ENCODE peak calls at places on chromosomes 5 and 9, in four cellular contexts. O is PC-9, A is ovary, N is Peyer's patch. V is an unnamed sample. For H3K36me3, the result is how much of the 10 kb centered on the place peaks cover.

GRCh38 chr9:84230355-84231136 is 110.0 kb downstream of the SLC28A3 start:
- DNase-seq in O (no peak), A (no peak), N (no peak), V (no peak)

GRCh38 chr5:145752947-145753346 is 82.2 kb downstream of the PRELID2 start:
- DNase-seq in O (no peak), A (no peak), N (no peak), V (no peak)

GRCh38 chr5:1060535-1060981 is 51.3 kb downstream of the SLC12A7 start:
- DNase-seq in O (no peak), A (no peak), N (no peak), V (no peak)

GRCh38 chr9:20312732-20313131 is 309.6 kb downstream of the MLLT3 start:
- DNase-seq in O (no peak), A (no peak), N (no peak), V (no peak)

GRCh38 chr5:79305706-79306105 is 69.8 kb downstream of the JMY start:
- DNase-seq in O (no peak), A (no peak), N (no peak), V (no peak)

GRCh38 chr5:147522435-147522834 is 12.6 kb upstream of the DPYSL3 start:
- DNase-seq in O (no peak), A (no peak), N (no peak), V (no peak)

GRCh38 chr9:7756088-7756487 is 43.5 kb downstream of the DMAC1 start:
- DNase-seq in O (no peak), A (no peak), N (no peak), V (peak)

GRCh38 chr9:87883990-87884389 is 1.3 kb downstream of the SPATA31E1 start:
- DNase-seq in O (no peak), A (no peak), N (peak), V (no peak)

GRCh38 chr5:6728011-6728794 is 15.0 kb downstream of the TENT4A start:
- DNase-seq in O (no peak), A (peak), N (peak), V (no peak)

GRCh38 chr5:130555429-130555828 is 609.6 kb downstream of the HINT1 start:
- DNase-seq in O (no peak), A (no peak), N (no peak), V (no peak)

GRCh38 chr5:118857700-118858099 is 130.6 kb downstream of the DTWD2 start:
- DNase-seq in O (no peak), A (no peak), N (no peak), V (no peak)

GRCh38 chr5:142929602-142930001 is 159.4 kb downstream of the ARHGAP26 start:
- DNase-seq in O (no peak), A (no peak), N (no peak), V (no peak)

GRCh38 chr5:99019254-99019653 is 90.4 kb upstream of the CHD1 start:
- DNase-seq in O (no peak), A (no peak), N (no peak), V (no peak)

GRCh38 chr5:163503106-163504090 is 2.0 kb upstream of the MAT2B start:
- DNase-seq in O (peak), A (peak), N (peak), V (peak)

GRCh38 chr5:145944328-145944727 is 8.0 kb downstream of the SH3RF2 start:
- DNase-seq in O (no peak), A (no peak), N (no peak), V (no peak)

GRCh38 chr5:173677125-173677672 is 60.7 kb upstream of the BOD1 start:
- DNase-seq in O (no peak), A (no peak), N (no peak), V (no peak)

GRCh38 chr5:107554776-107555424 is 115.8 kb downstream of the EFNA5 start:
- DNase-seq in O (no peak), A (no peak), N (no peak), V (no peak)

GRCh38 chr5:93736284-93736683 is 5.1 kb downstream of the POU5F2 start:
- DNase-seq in O (no peak), A (no peak), N (no peak), V (no peak)

GRCh38 chr9:98694943-98695342 is 13.8 kb downstream of the GABBR2 start:
- DNase-seq in O (no peak), A (no peak), N (no peak), V (no peak)

GRCh38 chr5:125961150-125961549 is 462.1 kb upstream of the GRAMD2B start:
- DNase-seq in O (no peak), A (no peak), N (no peak), V (no peak)

GRCh38 chr9:121354770-121355169 is 15.3 kb downstream of the STOM start:
- DNase-seq in O (no peak), A (no peak), N (no peak), V (no peak)
- H3K36me3 ChIP-seq in O (under half), A (under half), N (under half), V (under half)

GRCh38 chr5:61737991-61738390 is 405.9 kb downstream of the ZSWIM6 start:
- DNase-seq in O (no peak), A (no peak), N (no peak), V (no peak)

GRCh38 chr5:61734966-61735365 is 402.9 kb downstream of the ZSWIM6 start:
- DNase-seq in O (no peak), A (no peak), N (no peak), V (no peak)

GRCh38 chr5:61734001-61734400 is 401.9 kb downstream of the ZSWIM6 start:
- DNase-seq in O (no peak), A (no peak), N (no peak), V (no peak)

GRCh38 chr5:61735531-61735930 is 403.5 kb downstream of the ZSWIM6 start:
- DNase-seq in O (no peak), A (no peak), N (no peak), V (no peak)

GRCh38 chr5:61735999-61736398 is 403.9 kb downstream of the ZSWIM6 start:
- DNase-seq in O (no peak), A (no peak), N (no peak), V (peak)
- H3K4me3 ChIP-seq in O (no peak), A (no peak), N (no peak), V (no peak)

GRCh38 chr9:121766081-121766683 is 114.7 kb downstream of the DAB2IP start:
- DNase-seq in O (no peak), A (no peak), N (no peak), V (no peak)
- H3K36me3 ChIP-seq in O (under half), A (under half), N (half or more), V (under half)

GRCh38 chr5:123283537-123283936 is 139.7 kb downstream of the CEP120 start:
- DNase-seq in O (no peak), A (no peak), N (no peak), V (no peak)

GRCh38 chr5:123285122-123286011 is 137.8 kb downstream of the CEP120 start:
- DNase-seq in O (no peak), A (peak), N (peak), V (no peak)

GRCh38 chr5:123287881-123288280 is 135.3 kb downstream of the CEP120 start:
- DNase-seq in O (no peak), A (no peak), N (no peak), V (no peak)

GRCh38 chr5:123278284-123278683 is 144.9 kb downstream of the CEP120 start:
- DNase-seq in O (no peak), A (no peak), N (no peak), V (no peak)

DNA sequence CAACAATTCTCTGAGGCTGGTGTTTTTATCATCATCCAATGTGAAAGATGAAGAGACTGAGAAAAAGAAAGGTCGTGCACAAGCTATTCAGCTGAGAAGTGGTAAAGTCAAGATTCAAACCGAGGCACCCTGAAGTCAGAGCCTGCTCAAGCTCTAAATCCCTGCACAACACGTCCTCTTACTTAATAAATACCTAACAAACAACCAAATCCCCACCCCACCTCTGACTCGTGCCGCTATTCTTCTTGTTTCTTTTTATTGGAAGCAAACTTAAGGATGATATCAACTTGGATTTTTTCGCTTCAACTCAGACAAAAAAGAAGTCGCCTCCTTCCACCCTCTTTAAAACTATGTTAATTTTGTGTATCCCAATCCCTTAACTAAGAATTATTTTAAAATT is 140.2 kb downstream of the CEP120 start:
- DNase-seq in O (no peak), A (no peak), N (no peak), V (no peak)
- H3K4me3 ChIP-seq in O (no peak), A (no peak), N (no peak), V (no peak)

GRCh38 chr9:92224177-92224576 is 69.3 kb downstream of the IARS1 start:
- DNase-seq in O (no peak), A (no peak), N (no peak), V (no peak)

GRCh38 chr9:92228628-92229027 is 64.9 kb downstream of the IARS1 start:
- DNase-seq in O (no peak), A (no peak), N (no peak), V (no peak)

DNA sequence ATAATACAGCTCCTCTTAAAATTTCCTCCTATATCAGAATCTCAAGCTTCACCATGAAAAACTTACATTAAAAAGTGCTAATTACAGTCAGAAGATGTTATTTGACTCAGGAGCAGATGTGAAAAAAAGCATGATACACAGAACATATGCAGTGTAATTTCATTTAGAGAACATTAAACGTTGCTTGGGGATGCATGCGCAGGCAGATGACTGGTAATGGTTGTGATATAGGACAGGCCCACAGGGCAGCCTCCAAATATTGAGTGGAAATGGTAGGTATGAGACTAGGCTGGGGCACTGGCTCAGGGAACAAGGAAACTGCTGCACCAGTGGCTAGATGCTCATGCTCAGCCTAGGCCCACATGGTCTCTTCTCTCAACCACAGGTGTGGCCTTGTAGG is 69.7 kb downstream of the IARS1 start:
- DNase-seq in O (no peak), A (no peak), N (no peak), V (no peak)
- H3K36me3 ChIP-seq in O (under half), A (under half), N (half or more), V (under half)